ENCODE peak calls at places on chromosomes 5 and 9, in ten cellular contexts. O is fibroblast of mammary gland, A is HFFc6, W is MCF 10A, Q is OCI-LY7, E is heart right ventricle, N is H9, I is A549, C is AG09319, F is cardiac fibroblast. T is an unnamed sample.

GRCh38 chr5:143527808-143528207 is 124.3 kb upstream of the NR3C1 start:
- DNase-seq in W (peak), E (no peak), C (no peak), O (no peak), Q (no peak), N (no peak), I (no peak), A (peak), F (no peak), T (no peak)

GRCh38 chr9:135971892-135972291 is 10.7 kb upstream of the UBAC1 start:
- DNase-seq in Q (peak), N (peak), A (no peak), F (no peak), I (no peak), C (no peak), W (peak), E (no peak), O (no peak), T (peak)

GRCh38 chr5:127519527-127519926 is 2.1 kb downstream of the PRRC1 start:
- DNase-seq in A (no peak), E (no peak), O (peak), I (no peak), C (no peak), Q (no peak), W (no peak), F (no peak), N (no peak), T (no peak)

GRCh38 chr5:13992795-13993194 is 48.3 kb upstream of the DNAH5 start:
- DNase-seq in E (no peak), Q (no peak), F (no peak), O (no peak), C (no peak), A (no peak), W (no peak), I (no peak), N (no peak), T (no peak)

GRCh38 chr5:168317521-168318147 is 26.2 kb downstream of the WWC1 start:
- DNase-seq in F (peak), C (peak), N (no peak), O (peak), I (peak), Q (no peak), A (peak), W (peak), E (no peak), T (no peak)

GRCh38 chr9:88198346-88198807 is 60.1 kb upstream of the SPATA31C2 start:
- DNase-seq in C (no peak), Q (peak), I (peak), A (peak), W (peak), E (no peak), F (peak), O (peak), N (no peak), T (no peak)

GRCh38 chr5:4630031-4630430 is 510.1 kb upstream of the ADAMTS16 start:
- DNase-seq in W (peak), Q (no peak), N (no peak), I (peak), F (no peak), A (no peak), E (no peak), O (no peak), C (no peak), T (no peak)

GRCh38 chr5:158068964-158069363 is 210.0 kb upstream of the CLINT1 start:
- DNase-seq in E (no peak), O (no peak), W (no peak), A (no peak), Q (no peak), N (no peak), C (no peak), I (no peak), F (no peak), T (no peak)

GRCh38 chr9:86974421-86974820 is 27.1 kb upstream of the GAS1 start:
- DNase-seq in C (no peak), I (no peak), N (no peak), A (no peak), W (no peak), F (no peak), Q (no peak), E (no peak), O (peak), T (no peak)

GRCh38 chr9:113892861-113893491 is 16.9 kb downstream of the ZNF618 start:
- DNase-seq in O (no peak), W (no peak), F (no peak), N (no peak), A (no peak), E (no peak), Q (no peak), I (no peak), C (no peak), T (no peak)

GRCh38 chr5:74947961-74948613 is 81.9 kb upstream of the FAM169A start:
- DNase-seq in E (no peak), W (no peak), F (peak), A (peak), I (no peak), C (no peak), Q (no peak), O (peak), N (peak), T (no peak)

GRCh38 chr5:24539625-24540024 is 105.2 kb downstream of the CDH10 start:
- DNase-seq in Q (no peak), C (no peak), E (no peak), F (peak), N (no peak), O (no peak), A (no peak), W (peak), I (no peak), T (no peak)

GRCh38 chr5:93163010-93163663 is 417.9 kb downstream of the NR2F1-AS1 start:
- DNase-seq in I (peak), A (peak), N (no peak), E (no peak), O (peak), Q (no peak), W (peak), F (peak), C (peak), T (no peak)

GRCh38 chr9:138022121-138022741 is 144.6 kb downstream of the CACNA1B start:
- DNase-seq in W (no peak), A (no peak), O (no peak), F (no peak), N (peak), C (no peak), E (no peak), Q (no peak), I (peak), T (peak)

GRCh38 chr9:89942643-89943042 is 337.8 kb downstream of the GADD45G start:
- DNase-seq in N (no peak), W (no peak), C (no peak), Q (no peak), E (no peak), O (no peak), A (no peak), I (no peak), F (no peak), T (no peak)

GRCh38 chr5:21452429-21452828 is 1400.7 kb downstream of the CDH12 start:
- DNase-seq in O (peak), F (peak), N (no peak), I (no peak), A (no peak), Q (no peak), C (no peak), E (no peak), W (peak), T (no peak)

GRCh38 chr5:84287964-84288363 is 96.7 kb downstream of the EDIL3 start:
- DNase-seq in Q (no peak), A (no peak), O (peak), E (no peak), I (peak), C (peak), W (peak), F (peak), N (no peak), T (no peak)

GRCh38 chr5:76325876-76326491 is 77.1 kb upstream of the IQGAP2 start:
- DNase-seq in N (no peak), W (no peak), E (no peak), Q (peak), A (no peak), I (no peak), C (no peak), F (no peak), O (no peak), T (no peak)

GRCh38 chr5:37757980-37758582 is 81.8 kb downstream of the GDNF start:
- DNase-seq in O (peak), C (no peak), I (no peak), N (no peak), E (no peak), A (no peak), Q (no peak), F (no peak), W (peak), T (no peak)
- TF ChIP-seq CTCF in O (peak), C (no peak), I (no peak), N (no peak), E (no peak), A (peak), Q (peak), F (peak), W (no peak), T (no peak)

DNA sequence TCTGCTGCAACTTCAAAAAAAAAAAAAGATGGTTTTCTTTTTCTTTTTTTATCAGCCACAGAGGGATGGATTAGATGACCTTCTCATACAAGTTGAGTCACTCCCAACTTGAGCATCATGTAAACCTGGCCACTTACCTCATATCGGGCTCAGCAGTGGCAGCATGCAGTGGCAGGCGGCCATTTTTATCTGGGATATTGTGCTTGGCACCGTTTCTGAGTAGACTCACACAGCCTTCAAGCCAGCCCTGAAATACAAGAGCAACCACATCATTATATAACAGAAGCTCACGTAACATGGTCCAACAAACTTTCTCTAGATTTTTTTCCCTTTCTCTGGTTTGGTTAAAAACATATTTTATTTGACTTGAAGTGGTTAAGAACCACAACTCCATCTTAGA is 62.6 kb downstream of the ANKRD55 start:
- DNase-seq in E (peak), O (peak), C (peak), N (no peak), A (no peak), I (no peak), Q (no peak), W (peak), F (peak), T (no peak)
- TF ChIP-seq CTCF in E (no peak), O (no peak), C (no peak), N (no peak), A (no peak), I (no peak), Q (no peak), W (no peak), F (no peak), T (no peak)

DNA sequence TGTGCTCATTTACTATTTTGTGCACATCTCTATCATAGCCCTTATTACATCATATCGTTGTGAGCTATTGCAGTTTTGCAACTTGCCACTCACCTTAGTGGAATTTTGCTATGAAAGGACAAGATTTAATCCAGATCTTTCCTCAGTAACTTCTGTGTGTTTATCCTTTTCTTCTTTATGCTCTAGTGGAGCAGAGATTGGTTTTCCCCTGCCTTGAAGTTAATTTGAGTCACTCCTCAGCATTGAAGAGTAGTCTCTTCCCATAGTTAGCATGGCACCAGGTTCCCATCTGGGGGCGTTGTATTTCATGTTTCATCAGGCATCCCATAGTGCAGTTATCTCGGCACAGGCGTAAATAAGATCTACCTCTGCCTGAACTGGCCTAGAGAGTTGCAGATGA is 510.4 kb downstream of the PSAT1 start:
- DNase-seq in A (no peak), C (no peak), O (no peak), F (no peak), E (no peak), W (no peak), I (no peak), N (no peak), Q (no peak), T (no peak)
- TF ChIP-seq CTCF in A (no peak), C (no peak), O (no peak), F (no peak), E (no peak), W (no peak), I (no peak), N (no peak), Q (no peak), T (no peak)

GRCh38 chr5:94830520-94830919 is 212.1 kb downstream of the SLF1 start:
- DNase-seq in W (peak), Q (peak), F (peak), A (no peak), I (peak), N (no peak), O (peak), C (no peak), E (no peak), T (no peak)
- TF ChIP-seq CTCF in W (peak), Q (peak), F (peak), A (peak), I (peak), N (peak), O (peak), C (peak), E (peak), T (peak)

GRCh38 chr5:171667341-171668096 is 118.1 kb upstream of the SMIM23 start:
- DNase-seq in F (peak), Q (no peak), W (peak), I (no peak), E (peak), A (no peak), O (peak), N (peak), C (peak), T (no peak)
- TF ChIP-seq CTCF in F (no peak), Q (no peak), W (peak), I (no peak), E (peak), A (no peak), O (peak), N (peak), C (peak), T (no peak)